ENCODE peak calls at places on chromosomes 13 and 19, in four cellular contexts. B is stromal cell of bone marrow, P is AG04450, S is H54. M is an unnamed sample.

GRCh38 chr13:31930901-31931522 is 100.6 kb upstream of the FRY start:
- DNase-seq in S (no peak), P (no peak), B (no peak), M (no peak)

GRCh38 chr19:35928507-35928906 is 7.7 kb upstream of the LRFN3 start:
- DNase-seq in P (no peak), S (no peak), B (no peak), M (no peak)

GRCh38 chr13:80363890-80364503 is 23.1 kb upstream of the SPRY2 start:
- DNase-seq in S (peak), P (no peak), B (no peak), M (peak)

GRCh38 chr13:109383683-109384082 is 402.7 kb downstream of the IRS2 start:
- DNase-seq in B (no peak), S (peak), P (peak), M (no peak)

GRCh38 chr19:21593008-21593427 is 87.6 kb downstream of the ZNF429 start:
- DNase-seq in P (no peak), S (no peak), B (no peak), M (no peak)

GRCh38 chr13:22757530-22758120 is 423.2 kb upstream of the SGCG start:
- DNase-seq in S (no peak), P (no peak), B (peak), M (no peak)

GRCh38 chr13:29472317-29472961 is 123.0 kb downstream of the SLC7A1 start:
- DNase-seq in B (peak), P (no peak), S (peak), M (peak)

GRCh38 chr19:10680545-10681135 is 20.6 kb upstream of the QTRT1 start:
- DNase-seq in B (no peak), S (no peak), P (no peak), M (peak)

GRCh38 chr13:23202383-23202782 is 21.6 kb downstream of the SGCG start:
- DNase-seq in P (no peak), S (no peak), B (no peak), M (no peak)

GRCh38 chr19:40403262-40403984 is 9.8 kb downstream of the PRX start:
- DNase-seq in B (peak), P (peak), S (peak), M (peak)

GRCh38 chr13:94674609-94675348 is 37.6 kb downstream of the SOX21 start:
- DNase-seq in P (no peak), S (peak), B (peak), M (peak)

GRCh38 chr19:50693064-50693975 is 26.3 kb downstream of the SHANK1 start:
- DNase-seq in B (no peak), S (no peak), P (no peak), M (no peak)

GRCh38 chr19:6219592-6220290 is 60.0 kb downstream of the MLLT1 start:
- DNase-seq in P (no peak), B (no peak), S (no peak), M (no peak)

GRCh38 chr19:54393381-54393780 is 21.9 kb upstream of the TTYH1 start:
- DNase-seq in P (no peak), S (no peak), B (no peak), M (no peak)

GRCh38 chr13:110685305-110685704 is 20.6 kb downstream of the CARS2 start:
- DNase-seq in S (no peak), P (no peak), B (no peak), M (no peak)

GRCh38 chr13:68745517-68745916 is 1362.1 kb upstream of the ATXN8OS start:
- DNase-seq in P (no peak), S (no peak), B (no peak), M (no peak)

GRCh38 chr19:50735869-50736268 is 12.7 kb downstream of the CLEC11A start:
- DNase-seq in B (no peak), S (no peak), P (no peak), M (no peak)

GRCh38 chr19:43774103-43774939 is 6.5 kb downstream of the KCNN4 start:
- DNase-seq in B (no peak), P (no peak), S (no peak), M (peak)

GRCh38 chr19:19475845-19476828 is 39.2 kb downstream of the TSSK6 start:
- DNase-seq in S (no peak), B (no peak), P (no peak), M (peak)

GRCh38 chr19:11005521-11005920 is 44.7 kb downstream of the SMARCA4 start:
- DNase-seq in P (no peak), S (no peak), B (no peak), M (no peak)

GRCh38 chr13:28136916-28137315 is 1.4 kb upstream of the PAN3 start:
- DNase-seq in P (no peak), S (no peak), B (no peak), M (no peak)

M was measured in D341Med.